ENCODE peak calls at places on chromosome 17, in nine cellular contexts. I is LHCN-M2; H is activated CD8-positive, alpha-beta T cell treated with anti-CD3 and anti-CD28 coated beads, Interleukin-2, amount 10 ng/mL, durations not matched to agents 7 days and 5 days; W is mucosa of descending colon; S is NCI-H460; E is T-helper 22 cell; D is kidney glomerular epithelial cell; O is foreskin keratinocyte; B is OCI-LY7. P is an unnamed sample.

GRCh38 chr17:30956764-30957374 is 14.0 kb upstream of the RNF135 start:
- DNase-seq in D (no peak), W (no peak), S (no peak), I (peak), B (no peak), O (no peak), H (no peak), E (no peak), P (no peak)

GRCh38 chr17:47192549-47192948 is 3.5 kb upstream of the CDC27 start:
- DNase-seq in O (no peak), H (no peak), I (peak), E (no peak), D (no peak), B (peak), S (no peak), W (no peak), P (no peak)

GRCh38 chr17:21171309-21171922 is 42.5 kb downstream of the TMEM11 start:
- DNase-seq in O (no peak), H (no peak), I (no peak), E (no peak), D (no peak), S (no peak), W (no peak), B (no peak), P (no peak)

GRCh38 chr17:61444831-61445230 is 7.4 kb upstream of the TBX4 start:
- DNase-seq in W (no peak), E (no peak), S (no peak), I (no peak), H (no peak), O (no peak), B (no peak), D (peak), P (no peak)

GRCh38 chr17:31487648-31488263 is 96.3 kb downstream of the RAB11FIP4 start:
- DNase-seq in O (peak), S (peak), I (no peak), B (peak), E (peak), D (peak), H (peak), W (peak), P (peak)

GRCh38 chr17:76709077-76709950 is 1.5 kb downstream of the MXRA7 start:
- DNase-seq in W (peak), H (no peak), O (peak), I (peak), D (peak), B (no peak), S (no peak), E (no peak), P (peak)

GRCh38 chr17:50274142-50274944 is at the start of gene TMEM92:
- DNase-seq in E (no peak), I (no peak), S (no peak), D (no peak), B (no peak), H (no peak), W (peak), O (peak), P (no peak)

GRCh38 chr17:45952814-45953320 is 46.2 kb upstream of the STH start:
- DNase-seq in H (no peak), E (no peak), O (no peak), I (no peak), W (no peak), S (no peak), D (no peak), B (no peak), P (no peak)

GRCh38 chr17:43393944-43394482 is 4.8 kb upstream of the ARL4D start:
- DNase-seq in I (peak), E (peak), S (peak), O (peak), B (peak), H (peak), D (peak), W (peak), P (peak)

GRCh38 chr17:44348234-44348987 is 3.3 kb downstream of the GRN start:
- DNase-seq in I (peak), W (no peak), S (no peak), O (peak), E (no peak), H (no peak), D (no peak), B (peak), P (no peak)

GRCh38 chr17:59361916-59362810 is 30.7 kb downstream of the YPEL2 start:
- DNase-seq in E (peak), H (peak), D (peak), S (no peak), W (no peak), I (peak), O (peak), B (peak), P (no peak)

GRCh38 chr17:43945074-43945824 is 3.0 kb upstream of the PPY start:
- DNase-seq in S (no peak), O (no peak), D (no peak), W (no peak), I (no peak), H (no peak), B (no peak), E (no peak), P (no peak)

GRCh38 chr17:80899402-80900268 is 92.0 kb upstream of the CHMP6 start:
- DNase-seq in B (peak), H (peak), W (peak), D (no peak), I (peak), E (peak), S (peak), O (peak), P (no peak)

GRCh38 chr17:76560877-76561221 is 21.0 kb downstream of the PRCD start:
- DNase-seq in B (no peak), D (no peak), O (no peak), H (no peak), S (no peak), I (no peak), W (no peak), E (no peak), P (no peak)

GRCh38 chr17:7441202-7441705 is 1.9 kb downstream of the FGF11 start:
- DNase-seq in W (no peak), H (no peak), B (no peak), I (no peak), O (no peak), S (no peak), E (no peak), D (no peak), P (no peak)

GRCh38 chr17:12403881-12404398 is 261.8 kb upstream of the MYOCD start:
- DNase-seq in W (no peak), D (no peak), I (no peak), O (no peak), E (no peak), S (no peak), B (no peak), H (no peak), P (no peak)

GRCh38 chr17:79785900-79786810 is 8.2 kb downstream of the CBX2 start:
- DNase-seq in H (no peak), B (no peak), D (no peak), W (no peak), E (no peak), O (no peak), S (no peak), I (no peak), P (no peak)

GRCh38 chr17:42310281-42311156 is 22.2 kb downstream of the STAT5A start:
- DNase-seq in O (no peak), E (no peak), H (no peak), B (no peak), D (no peak), I (no peak), W (no peak), S (no peak), P (no peak)

GRCh38 chr17:73029941-73030340 is 62.5 kb downstream of the SLC39A11 start:
- DNase-seq in B (no peak), I (no peak), S (no peak), D (no peak), E (no peak), H (no peak), W (no peak), O (no peak), P (no peak)

GRCh38 chr17:47866941-47867340 is 16.0 kb upstream of the SP6 start:
- DNase-seq in O (peak), B (no peak), S (no peak), W (no peak), D (no peak), H (no peak), E (no peak), I (no peak), P (no peak)

GRCh38 chr17:77718669-77718961 is 239.9 kb upstream of the TNRC6C start:
- DNase-seq in D (no peak), O (no peak), E (no peak), I (no peak), B (no peak), W (no peak), H (peak), S (no peak), P (no peak)

GRCh38 chr17:28982191-28982793 is 23.5 kb downstream of the SEZ6 start:
- DNase-seq in W (no peak), B (peak), S (no peak), I (no peak), E (peak), O (no peak), D (no peak), H (peak), P (no peak)

GRCh38 chr17:33262724-33263123 is 30.4 kb downstream of the ASIC2 start:
- DNase-seq in S (no peak), O (no peak), B (no peak), H (no peak), D (no peak), W (no peak), E (no peak), I (no peak), P (no peak)

GRCh38 chr17:76631821-76632565 is 11.6 kb downstream of the ST6GALNAC1 start:
- DNase-seq in H (no peak), E (no peak), D (no peak), O (no peak), W (no peak), S (no peak), B (no peak), I (peak), P (no peak)

GRCh38 chr17:66076546-66077190 is 115.3 kb downstream of the CEP112 start:
- DNase-seq in E (no peak), H (no peak), D (no peak), I (peak), B (no peak), S (no peak), W (no peak), O (no peak), P (no peak)

GRCh38 chr17:8025176-8025911 is 13.5 kb upstream of the ALOX15B start:
- DNase-seq in H (no peak), W (no peak), D (no peak), I (no peak), S (no peak), B (no peak), O (no peak), E (no peak), P (no peak)

GRCh38 chr17:49180998-49181635 is 29.3 kb downstream of the GNGT2 start:
- DNase-seq in E (no peak), O (no peak), B (peak), H (no peak), W (no peak), D (no peak), I (no peak), S (no peak), P (no peak)

GRCh38 chr17:73232587-73233373 is 28.9 kb downstream of the CPSF4L start:
- DNase-seq in E (no peak), W (peak), D (peak), H (peak), I (peak), S (no peak), O (peak), B (peak), P (peak)

GRCh38 chr17:6100146-6100545 is 30.0 kb downstream of the WSCD1 start:
- DNase-seq in B (no peak), S (no peak), W (no peak), O (no peak), D (no peak), E (no peak), I (no peak), H (no peak), P (no peak)

GRCh38 chr17:48554412-48555090 is 9.6 kb upstream of the HOXB2 start:
- DNase-seq in I (no peak), E (no peak), O (no peak), W (no peak), H (no peak), B (no peak), D (no peak), S (no peak), P (no peak)

GRCh38 chr17:74325743-74326379 is at the start of gene KIF19:
- DNase-seq in E (peak), H (peak), I (no peak), O (no peak), W (peak), S (peak), D (no peak), B (no peak), P (peak)

GRCh38 chr17:915416-916201 is 64.0 kb downstream of the NXN start:
- DNase-seq in O (peak), I (no peak), S (no peak), H (no peak), E (no peak), B (no peak), W (no peak), D (no peak), P (no peak)

GRCh38 chr17:38875477-38876080 is 5.7 kb downstream of the LASP1 start:
- DNase-seq in D (no peak), O (no peak), W (no peak), E (no peak), H (no peak), I (no peak), B (no peak), S (no peak), P (no peak)

GRCh38 chr17:51260960-51261958 is 913 bp downstream of the UTP18 start:
- DNase-seq in S (no peak), B (peak), D (peak), O (no peak), I (peak), H (peak), W (peak), E (peak), P (peak)

GRCh38 chr17:12603566-12603965 is 62.1 kb upstream of the MYOCD start:
- DNase-seq in D (no peak), W (no peak), E (no peak), B (no peak), S (no peak), I (no peak), H (no peak), O (no peak), P (no peak)

GRCh38 chr17:36072431-36073121 is 8.5 kb downstream of the CCL18 start:
- DNase-seq in B (peak), D (peak), W (peak), S (peak), E (no peak), I (peak), H (peak), O (peak), P (no peak)

GRCh38 chr17:6642592-6642991 is 1.7 kb downstream of the TXNDC17 start:
- DNase-seq in I (no peak), H (no peak), B (no peak), S (no peak), W (no peak), O (peak), E (no peak), D (no peak), P (no peak)

GRCh38 chr17:6558276-6558675 is 1.9 kb upstream of the PITPNM3 start:
- DNase-seq in H (no peak), I (no peak), D (no peak), B (no peak), E (no peak), O (no peak), S (no peak), W (peak), P (no peak)

GRCh38 chr17:28839221-28839620 is 3.4 kb downstream of the FAM222B start:
- DNase-seq in H (no peak), I (peak), E (no peak), W (no peak), B (no peak), S (no peak), D (no peak), O (no peak), P (no peak)